ENCODE peak calls at places on chromosomes 4 and X, in seven cellular contexts. L, E, B, R, N, W and P are unnamed samples.

GRCh38 chr4:88333741-88334405 is 44.8 kb upstream of the HERC6 start:
- DNase-seq in L (no peak), E (no peak), B (no peak), R (peak), N (no peak), W (no peak), P (peak)

GRCh38 chrX:8201896-8202331 is 30.8 kb upstream of the VCX2 start:
- DNase-seq in L (no peak), E (peak), B (no peak), R (peak), N (no peak), W (peak), P (no peak)

GRCh38 chr4:78083035-78083434 is 25.9 kb downstream of the FRAS1 start:
- DNase-seq in L (no peak), E (peak), B (no peak), R (no peak), N (no peak), W (no peak), P (no peak)

GRCh38 chrX:45266456-45266855 is 65.8 kb upstream of the DIPK2B start:
- DNase-seq in L (no peak), E (no peak), B (no peak), R (no peak), N (no peak), W (no peak), P (no peak)

GRCh38 chrX:65821721-65822496 is 154.5 kb downstream of the MSN start:
- DNase-seq in L (no peak), E (peak), B (no peak), R (no peak), N (no peak), W (no peak), P (no peak)

GRCh38 chr4:89420507-89420906 is 112.9 kb upstream of the GPRIN3 start:
- DNase-seq in L (no peak), E (no peak), B (no peak), R (no peak), N (no peak), W (no peak), P (peak)

GRCh38 chr4:177308842-177309524 is 691 bp upstream of the NEIL3 start:
- DNase-seq in L (no peak), E (no peak), B (no peak), R (no peak), N (no peak), W (no peak), P (no peak)

GRCh38 chr4:147874109-147874508 is 142.2 kb downstream of the ARHGAP10 start:
- DNase-seq in L (no peak), E (no peak), B (no peak), R (no peak), N (no peak), W (no peak), P (no peak)

GRCh38 chrX:79081895-79082512 is 62.5 kb upstream of the GPR174 start:
- DNase-seq in L (no peak), E (peak), B (peak), R (peak), N (no peak), W (no peak), P (peak)

GRCh38 chr4:5827108-5828004 is 65.5 kb downstream of the CRMP1 start:
- DNase-seq in L (no peak), E (no peak), B (no peak), R (no peak), N (no peak), W (no peak), P (peak)

GRCh38 chrX:129108936-129109335 is 414.4 kb downstream of the SMARCA1 start:
- DNase-seq in L (no peak), E (no peak), B (no peak), R (no peak), N (no peak), W (no peak), P (no peak)

DNA sequence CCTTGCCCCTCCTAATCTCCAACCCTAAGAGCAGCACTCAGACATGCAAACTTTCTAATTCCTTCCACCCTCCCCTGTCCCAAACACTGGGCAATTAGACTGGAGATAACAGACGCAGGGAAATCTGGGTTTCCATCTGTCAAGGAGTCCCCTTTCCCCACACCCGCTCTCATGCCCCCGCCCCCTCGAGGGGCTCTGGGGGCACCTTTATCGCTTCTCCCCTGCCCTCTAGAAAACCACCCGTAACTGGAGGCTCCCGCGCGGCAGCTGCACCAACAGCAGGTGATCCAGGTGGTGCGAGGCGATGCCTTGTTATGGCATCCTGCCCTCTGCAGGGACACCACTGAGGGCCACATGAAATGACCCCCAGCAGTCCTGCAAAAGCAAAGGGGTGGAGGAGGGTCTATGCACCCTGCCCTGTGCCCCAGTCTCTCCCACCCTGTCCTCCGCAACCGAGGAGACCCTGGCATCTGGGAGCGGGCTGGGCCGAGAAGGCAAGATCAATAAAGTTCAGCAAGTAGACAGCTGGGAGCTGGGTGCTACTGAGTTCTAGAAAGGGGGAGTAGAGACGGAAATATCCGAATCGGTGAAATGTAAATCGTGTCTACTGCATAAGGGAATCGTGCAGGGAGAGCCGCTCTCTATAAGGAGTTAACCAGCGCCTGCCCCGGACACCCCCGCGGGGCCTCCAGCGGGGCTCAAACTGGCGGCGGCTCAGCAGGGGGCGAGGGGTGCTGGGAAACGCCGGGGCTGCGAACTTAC is 1.6 kb downstream of the KCTD8 start:
- DNase-seq in L (no peak), E (peak), B (peak), R (no peak), N (peak), W (no peak), P (no peak)
- H3K27ac ChIP-seq in L (no peak), E (no peak), B (no peak), R (no peak), N (no peak), W (no peak), P (no peak)

GRCh38 chrX:40373025-40373424 is 207.7 kb upstream of the ATP6AP2 start:
- DNase-seq in L (no peak), E (no peak), B (no peak), R (no peak), N (no peak), W (no peak), P (no peak)
- H3K4ac ChIP-seq in L (no peak), E (no peak), B (no peak), R (no peak), N (no peak), W (no peak), P (no peak)

GRCh38 chrX:30589146-30589888 is 11.8 kb upstream of the TASL start:
- DNase-seq in L (no peak), E (no peak), B (no peak), R (no peak), N (no peak), W (no peak), P (no peak)

GRCh38 chrX:30590368-30590767 is 12.8 kb upstream of the TASL start:
- DNase-seq in L (no peak), E (no peak), B (no peak), R (no peak), N (no peak), W (no peak), P (no peak)

GRCh38 chrX:30593435-30594200 is 16.1 kb upstream of the TASL start:
- DNase-seq in L (no peak), E (peak), B (no peak), R (no peak), N (peak), W (no peak), P (no peak)

GRCh38 chrX:30597258-30598012 is 19.9 kb upstream of the TASL start:
- DNase-seq in L (no peak), E (no peak), B (no peak), R (no peak), N (no peak), W (no peak), P (no peak)

GRCh38 chrX:30592846-30593245 is 15.3 kb upstream of the TASL start:
- DNase-seq in L (no peak), E (no peak), B (no peak), R (no peak), N (no peak), W (no peak), P (no peak)
- H3K27ac ChIP-seq in L (no peak), E (no peak), B (no peak), R (no peak), N (no peak), W (no peak), P (no peak)

DNA sequence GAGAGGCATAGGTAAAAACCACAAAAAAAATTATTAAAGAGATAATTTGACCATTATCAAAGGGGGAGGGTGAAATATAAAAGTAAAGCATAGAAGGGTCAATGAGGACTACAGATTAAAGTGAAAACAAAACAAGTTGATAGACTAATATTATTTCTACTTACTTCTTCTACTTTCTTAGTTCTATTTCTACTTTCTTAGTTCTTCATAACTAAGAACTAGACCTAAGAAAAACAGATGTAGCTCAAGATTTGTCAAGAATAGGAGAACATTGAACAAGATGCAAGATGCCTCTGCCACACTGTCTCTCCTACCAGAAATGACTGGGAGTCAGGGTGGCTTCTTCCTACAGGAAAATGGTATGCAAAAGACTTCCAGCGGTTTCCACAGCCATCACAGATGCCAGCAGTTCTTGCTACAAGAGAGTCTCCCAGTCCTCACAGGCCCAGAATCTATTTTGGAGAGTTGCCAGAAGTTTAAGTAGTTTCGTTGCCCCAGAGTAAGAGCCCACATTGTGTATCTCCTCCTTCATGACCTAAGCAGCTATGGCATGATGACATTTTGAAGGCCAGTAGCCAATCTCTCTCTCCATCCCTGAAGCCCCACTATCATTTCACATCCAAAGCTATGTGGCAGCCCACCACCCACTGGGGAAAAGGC is 42.9 kb upstream of the DDX60 start:
- DNase-seq in L (no peak), E (no peak), B (no peak), R (no peak), N (no peak), W (no peak), P (no peak)
- H3K4ac ChIP-seq in L (no peak), E (no peak), B (no peak), R (no peak), N (no peak), W (no peak), P (no peak)

DNA sequence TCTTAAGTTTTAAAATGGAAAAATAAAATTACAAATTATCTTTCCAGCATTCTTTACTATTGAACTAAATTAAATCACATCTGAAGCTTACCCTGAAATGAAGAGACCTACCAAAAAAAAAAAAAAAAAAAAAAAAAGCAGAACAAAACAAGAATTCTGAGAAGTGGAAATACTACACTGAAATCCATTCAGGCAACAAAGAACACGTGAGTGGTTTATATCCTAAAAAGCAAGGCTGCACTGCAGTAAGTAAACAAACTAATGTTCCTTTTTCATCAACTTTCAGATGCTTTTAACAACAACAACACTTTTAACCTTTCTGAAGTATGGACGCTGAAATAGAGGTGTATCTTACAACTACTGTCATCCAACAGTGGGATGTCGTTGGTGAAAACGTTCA is 7.5 kb downstream of the FRYL start:
- DNase-seq in L (no peak), E (no peak), B (no peak), R (no peak), N (no peak), W (no peak), P (no peak)
- H3K27ac ChIP-seq in L (no peak), E (no peak), B (no peak), R (no peak), N (no peak), W (no peak), P (no peak)

GRCh38 chrX:131854586-131854985 is 168.5 kb upstream of the STK26 start:
- DNase-seq in L (no peak), E (peak), B (no peak), R (peak), N (no peak), W (no peak), P (no peak)
- H3K4ac ChIP-seq in L (no peak), E (no peak), B (no peak), R (no peak), N (no peak), W (no peak), P (no peak)

GRCh38 chr4:31023109-31023508 is 302.9 kb downstream of the PCDH7 start:
- DNase-seq in L (no peak), E (no peak), B (no peak), R (no peak), N (no peak), W (no peak), P (no peak)
- H3K27ac ChIP-seq in L (no peak), E (no peak), B (no peak), R (no peak), N (no peak), W (no peak), P (no peak)

GRCh38 chr4:155672342-155672741 is 5.7 kb downstream of the GUCY1A1 start:
- DNase-seq in L (no peak), E (peak), B (no peak), R (no peak), N (no peak), W (no peak), P (no peak)
- H3K4ac ChIP-seq in L (no peak), E (no peak), B (no peak), R (no peak), N (no peak), W (no peak), P (no peak)

GRCh38 chrX:107000013-107000515 is at the start of gene MORC4:
- DNase-seq in L (peak), E (peak), B (peak), R (peak), N (peak), W (peak), P (peak)
- H3K27ac ChIP-seq in L (no peak), E (no peak), B (no peak), R (peak), N (no peak), W (peak), P (peak)